ENCODE peak calls at places on chromosomes 16 and 17, in four cellular contexts. D is colonic mucosa; M is naive thymus-derived CD4-positive, alpha-beta T cell; I is CD8-positive, alpha-beta T cell. P is an unnamed sample.

GRCh38 chr16:14454391-14454790 is 175.7 kb downstream of the PARN start:
- DNase-seq in D (no peak), M (no peak), I (no peak), P (no peak)

GRCh38 chr17:5584971-5585794 is 874 bp upstream of the NLRP1 start:
- DNase-seq in D (no peak), M (no peak), I (no peak), P (no peak)

GRCh38 chr16:77298638-77299360 is 99.6 kb downstream of the SYCE1L start:
- DNase-seq in D (no peak), M (no peak), I (no peak), P (peak)

GRCh38 chr16:70418274-70418992 is 20.5 kb downstream of the ST3GAL2 start:
- DNase-seq in D (no peak), M (no peak), I (peak), P (no peak)

GRCh38 chr16:25823891-25824290 is 132.1 kb downstream of the HS3ST4 start:
- DNase-seq in D (no peak), M (no peak), I (no peak), P (peak)

GRCh38 chr16:89138843-89139520 is 32.6 kb upstream of the CDH15 start:
- DNase-seq in D (no peak), M (no peak), I (no peak), P (no peak)

GRCh38 chr17:31788956-31789355 is 70.1 kb downstream of the COPRS start:
- DNase-seq in D (no peak), M (no peak), I (no peak), P (no peak)

GRCh38 chr17:732788-733720 is 658 bp downstream of the TLCD3A start:
- DNase-seq in D (peak), M (peak), I (peak), P (peak)

GRCh38 chr16:50462793-50463507 is 85.2 kb upstream of the NKD1 start:
- DNase-seq in D (no peak), M (no peak), I (no peak), P (no peak)

GRCh38 chr16:12988071-12988470 is 86.7 kb downstream of the SHISA9 start:
- DNase-seq in D (no peak), M (no peak), I (no peak), P (no peak)

GRCh38 chr17:70539172-70539924 is 370.0 kb downstream of the KCNJ2 start:
- DNase-seq in D (no peak), M (no peak), I (no peak), P (no peak)

GRCh38 chr16:65576631-65577030 is 454.8 kb upstream of the CDH11 start:
- DNase-seq in D (no peak), M (no peak), I (no peak), P (no peak)

GRCh38 chr16:4695473-4696171 is 2.3 kb downstream of the NUDT16L1 start:
- DNase-seq in D (no peak), M (no peak), I (no peak), P (peak)

GRCh38 chr17:6675426-6675825 is 23.9 kb downstream of the C17orf100 start:
- DNase-seq in D (no peak), M (no peak), I (no peak), P (no peak)

GRCh38 chr17:59786536-59787319 is 79.3 kb downstream of the VMP1 start:
- DNase-seq in D (peak), M (no peak), I (peak), P (peak)

GRCh38 chr17:42019509-42020404 is at the start of gene NKIRAS2:
- DNase-seq in D (peak), M (peak), I (peak), P (peak)

GRCh38 chr16:65704866-65705265 is 583.0 kb upstream of the CDH11 start:
- DNase-seq in D (no peak), M (no peak), I (no peak), P (no peak)

GRCh38 chr17:76855105-76855504 is 13.1 kb upstream of the MGAT5B start:
- DNase-seq in D (no peak), M (no peak), I (no peak), P (no peak)

GRCh38 chr17:72661093-72661944 is 431.2 kb downstream of the SLC39A11 start:
- DNase-seq in D (no peak), M (no peak), I (no peak), P (peak)

GRCh38 chr17:47801176-47801765 is 20.3 kb downstream of the OSBPL7 start:
- DNase-seq in D (no peak), M (no peak), I (no peak), P (no peak)

GRCh38 chr17:76262732-76263344 is 2.3 kb upstream of the UBALD2 start:
- DNase-seq in D (peak), M (no peak), I (no peak), P (peak)

GRCh38 chr17:50182783-50183438 is 17.1 kb downstream of the SGCA start:
- DNase-seq in D (no peak), M (no peak), I (no peak), P (no peak)

GRCh38 chr16:52756812-52757517 is 210.0 kb upstream of the TOX3 start:
- DNase-seq in D (no peak), M (no peak), I (no peak), P (no peak)

P was measured in hepatocyte.